ENCODE peak calls at places on chromosome 22, in eight cellular contexts. One of them, this sample, is unnamed.

GRCh38 chr22:25853902-25854301 is 111.9 kb downstream of the MYO18B start:
- DNase-seq in iPS-NIHi11: no peak
- DNase-seq in naive thymus-derived CD8-positive, alpha-beta T cell: no peak
- DNase-seq in caudate nucleus: no peak
- DNase-seq in Right ventricle myocardium superior: no peak
- DNase-seq in HT-29: peak
- DNase-seq in CD14-positive monocyte: no peak
- DNase-seq in mucosa of descending colon: no peak
- DNase-seq in this sample: no peak

GRCh38 chr22:28424427-28425080 is 255.1 kb downstream of the TTC28 start:
- DNase-seq in CD14-positive monocyte: no peak
- DNase-seq in caudate nucleus: no peak
- DNase-seq in mucosa of descending colon: no peak
- DNase-seq in Right ventricle myocardium superior: no peak
- DNase-seq in HT-29: no peak
- DNase-seq in iPS-NIHi11: no peak
- DNase-seq in naive thymus-derived CD8-positive, alpha-beta T cell: no peak
- DNase-seq in this sample: no peak

GRCh38 chr22:39731881-39732555 is 161.5 kb downstream of the CACNA1I start:
- DNase-seq in Right ventricle myocardium superior: no peak
- DNase-seq in naive thymus-derived CD8-positive, alpha-beta T cell: no peak
- DNase-seq in HT-29: no peak
- DNase-seq in mucosa of descending colon: no peak
- DNase-seq in caudate nucleus: no peak
- DNase-seq in iPS-NIHi11: no peak
- DNase-seq in CD14-positive monocyte: no peak
- DNase-seq in this sample: no peak

GRCh38 chr22:43823353-43823908 is 11.3 kb upstream of the EFCAB6 start:
- DNase-seq in iPS-NIHi11: no peak
- DNase-seq in caudate nucleus: no peak
- DNase-seq in naive thymus-derived CD8-positive, alpha-beta T cell: no peak
- DNase-seq in HT-29: peak
- DNase-seq in Right ventricle myocardium superior: no peak
- DNase-seq in mucosa of descending colon: no peak
- DNase-seq in CD14-positive monocyte: peak
- DNase-seq in this sample: no peak

GRCh38 chr22:43535741-43536140 is 123.9 kb downstream of the MPPED1 start:
- DNase-seq in iPS-NIHi11: no peak
- DNase-seq in naive thymus-derived CD8-positive, alpha-beta T cell: no peak
- DNase-seq in mucosa of descending colon: no peak
- DNase-seq in CD14-positive monocyte: no peak
- DNase-seq in caudate nucleus: no peak
- DNase-seq in Right ventricle myocardium superior: no peak
- DNase-seq in HT-29: no peak
- DNase-seq in this sample: no peak

GRCh38 chr22:46578824-46579561 is 41.2 kb upstream of the GRAMD4 start:
- DNase-seq in caudate nucleus: no peak
- DNase-seq in CD14-positive monocyte: peak
- DNase-seq in iPS-NIHi11: no peak
- DNase-seq in Right ventricle myocardium superior: peak
- DNase-seq in mucosa of descending colon: peak
- DNase-seq in HT-29: no peak
- DNase-seq in naive thymus-derived CD8-positive, alpha-beta T cell: no peak
- DNase-seq in this sample: no peak

GRCh38 chr22:27903805-27904473 is 15.1 kb downstream of the PITPNB start:
- DNase-seq in mucosa of descending colon: no peak
- DNase-seq in caudate nucleus: no peak
- DNase-seq in naive thymus-derived CD8-positive, alpha-beta T cell: peak
- DNase-seq in iPS-NIHi11: no peak
- DNase-seq in CD14-positive monocyte: no peak
- DNase-seq in HT-29: no peak
- DNase-seq in Right ventricle myocardium superior: no peak
- DNase-seq in this sample: no peak

GRCh38 chr22:30285176-30285845 is 4.0 kb downstream of the CASTOR1 start:
- DNase-seq in mucosa of descending colon: no peak
- DNase-seq in iPS-NIHi11: no peak
- DNase-seq in CD14-positive monocyte: no peak
- DNase-seq in HT-29: no peak
- DNase-seq in caudate nucleus: no peak
- DNase-seq in naive thymus-derived CD8-positive, alpha-beta T cell: no peak
- DNase-seq in Right ventricle myocardium superior: no peak
- DNase-seq in this sample: no peak

GRCh38 chr22:32324505-32325415 is 32.9 kb upstream of the RFPL3 start:
- DNase-seq in HT-29: no peak
- DNase-seq in Right ventricle myocardium superior: no peak
- DNase-seq in caudate nucleus: no peak
- DNase-seq in iPS-NIHi11: no peak
- DNase-seq in mucosa of descending colon: no peak
- DNase-seq in CD14-positive monocyte: no peak
- DNase-seq in naive thymus-derived CD8-positive, alpha-beta T cell: no peak
- DNase-seq in this sample: no peak

GRCh38 chr22:20571531-20572007 is 64.2 kb downstream of the MED15 start:
- DNase-seq in naive thymus-derived CD8-positive, alpha-beta T cell: peak
- DNase-seq in iPS-NIHi11: peak
- DNase-seq in mucosa of descending colon: peak
- DNase-seq in Right ventricle myocardium superior: peak
- DNase-seq in CD14-positive monocyte: no peak
- DNase-seq in caudate nucleus: no peak
- DNase-seq in HT-29: peak
- DNase-seq in this sample: no peak

GRCh38 chr22:29225422-29226090 is 19.9 kb downstream of the EMID1 start:
- DNase-seq in CD14-positive monocyte: no peak
- DNase-seq in caudate nucleus: no peak
- DNase-seq in HT-29: no peak
- DNase-seq in Right ventricle myocardium superior: peak
- DNase-seq in mucosa of descending colon: no peak
- DNase-seq in naive thymus-derived CD8-positive, alpha-beta T cell: no peak
- DNase-seq in iPS-NIHi11: no peak
- DNase-seq in this sample: no peak

GRCh38 chr22:42169055-42169469 is 38.5 kb upstream of the CYP2D6 start:
- DNase-seq in HT-29: peak
- DNase-seq in Right ventricle myocardium superior: peak
- DNase-seq in caudate nucleus: peak
- DNase-seq in naive thymus-derived CD8-positive, alpha-beta T cell: peak
- DNase-seq in mucosa of descending colon: no peak
- DNase-seq in iPS-NIHi11: peak
- DNase-seq in CD14-positive monocyte: peak
- DNase-seq in this sample: peak

GRCh38 chr22:20463324-20464095 is 25.9 kb upstream of the SCARF2 start:
- DNase-seq in CD14-positive monocyte: no peak
- DNase-seq in Right ventricle myocardium superior: no peak
- DNase-seq in mucosa of descending colon: peak
- DNase-seq in HT-29: no peak
- DNase-seq in caudate nucleus: no peak
- DNase-seq in iPS-NIHi11: no peak
- DNase-seq in naive thymus-derived CD8-positive, alpha-beta T cell: peak
- DNase-seq in this sample: no peak

GRCh38 chr22:46726986-46727317 is 11.1 kb downstream of the CERK start:
- DNase-seq in iPS-NIHi11: no peak
- DNase-seq in CD14-positive monocyte: no peak
- DNase-seq in caudate nucleus: no peak
- DNase-seq in naive thymus-derived CD8-positive, alpha-beta T cell: no peak
- DNase-seq in Right ventricle myocardium superior: no peak
- DNase-seq in mucosa of descending colon: no peak
- DNase-seq in HT-29: no peak
- DNase-seq in this sample: no peak

GRCh38 chr22:38219644-38220043 is 17.9 kb downstream of the MAFF start:
- DNase-seq in iPS-NIHi11: no peak
- DNase-seq in mucosa of descending colon: no peak
- DNase-seq in caudate nucleus: no peak
- DNase-seq in Right ventricle myocardium superior: no peak
- DNase-seq in CD14-positive monocyte: no peak
- DNase-seq in naive thymus-derived CD8-positive, alpha-beta T cell: no peak
- DNase-seq in HT-29: no peak
- DNase-seq in this sample: no peak

GRCh38 chr22:49091917-49092545 is 735.6 kb downstream of the BRD1 start:
- DNase-seq in naive thymus-derived CD8-positive, alpha-beta T cell: no peak
- DNase-seq in caudate nucleus: no peak
- DNase-seq in iPS-NIHi11: no peak
- DNase-seq in Right ventricle myocardium superior: no peak
- DNase-seq in HT-29: no peak
- DNase-seq in mucosa of descending colon: no peak
- DNase-seq in CD14-positive monocyte: no peak
- DNase-seq in this sample: no peak

GRCh38 chr22:19048531-19048930 is 73.7 kb downstream of the DGCR2 start:
- DNase-seq in iPS-NIHi11: no peak
- DNase-seq in naive thymus-derived CD8-positive, alpha-beta T cell: no peak
- DNase-seq in CD14-positive monocyte: no peak
- DNase-seq in caudate nucleus: no peak
- DNase-seq in mucosa of descending colon: peak
- DNase-seq in HT-29: no peak
- DNase-seq in Right ventricle myocardium superior: no peak
- DNase-seq in this sample: no peak

GRCh38 chr22:42816339-42816738 is 40.7 kb downstream of the ARFGAP3 start:
- DNase-seq in Right ventricle myocardium superior: no peak
- DNase-seq in naive thymus-derived CD8-positive, alpha-beta T cell: no peak
- DNase-seq in iPS-NIHi11: no peak
- DNase-seq in HT-29: no peak
- DNase-seq in caudate nucleus: no peak
- DNase-seq in CD14-positive monocyte: no peak
- DNase-seq in mucosa of descending colon: no peak
- DNase-seq in this sample: no peak

GRCh38 chr22:49377306-49377705 is 450.4 kb downstream of the BRD1 start:
- DNase-seq in caudate nucleus: no peak
- DNase-seq in CD14-positive monocyte: no peak
- DNase-seq in mucosa of descending colon: no peak
- DNase-seq in HT-29: no peak
- DNase-seq in Right ventricle myocardium superior: no peak
- DNase-seq in iPS-NIHi11: no peak
- DNase-seq in naive thymus-derived CD8-positive, alpha-beta T cell: no peak
- DNase-seq in this sample: no peak

GRCh38 chr22:50469377-50470305 is 5.2 kb downstream of the SBF1 start:
- DNase-seq in iPS-NIHi11: peak
- DNase-seq in HT-29: peak
- DNase-seq in mucosa of descending colon: peak
- DNase-seq in CD14-positive monocyte: peak
- DNase-seq in caudate nucleus: no peak
- DNase-seq in naive thymus-derived CD8-positive, alpha-beta T cell: peak
- DNase-seq in Right ventricle myocardium superior: peak
- DNase-seq in this sample: no peak

GRCh38 chr22:48478529-48479265 is 1349.0 kb downstream of the BRD1 start:
- DNase-seq in mucosa of descending colon: no peak
- DNase-seq in naive thymus-derived CD8-positive, alpha-beta T cell: no peak
- DNase-seq in caudate nucleus: no peak
- DNase-seq in CD14-positive monocyte: no peak
- DNase-seq in Right ventricle myocardium superior: peak
- DNase-seq in iPS-NIHi11: no peak
- DNase-seq in HT-29: no peak
- DNase-seq in this sample: no peak